ENCODE peak calls at places on chromosomes 3 and 15, in nine cellular contexts. D is uterus, M is osteocyte, J is B cell, E is dorsolateral prefrontal cortex, Q is cardiac fibroblast, L is Calu3, N is endothelial cell, C is omental fat pad. T is an unnamed sample.

GRCh38 chr3:23117856-23118255 is 85.3 kb upstream of the UBE2E2 start:
- DNase-seq in L (no peak), E (no peak), M (no peak), C (no peak), N (no peak), D (no peak), J (no peak), Q (no peak), T (no peak)

GRCh38 chr15:52379395-52380111 is 83.9 kb upstream of the MYO5C start:
- DNase-seq in M (no peak), E (no peak), D (no peak), Q (no peak), N (no peak), J (peak; percentile 13), L (no peak), C (no peak), T (no peak)

GRCh38 chr3:67045711-67046465 is 47.8 kb downstream of the KBTBD8 start:
- DNase-seq in N (no peak), C (no peak), D (no peak), J (peak; percentile 8), Q (no peak), L (no peak), E (no peak), M (no peak), T (no peak)

GRCh38 chr3:8903191-8903590 is 60.1 kb downstream of the RAD18 start:
- DNase-seq in L (no peak), Q (no peak), D (no peak), J (no peak), C (no peak), M (no peak), E (no peak), N (no peak), T (no peak)

GRCh38 chr15:53586815-53587214 is 172.6 kb downstream of the WDR72 start:
- DNase-seq in J (peak; percentile 1), L (peak; percentile 59), E (no peak), C (no peak), M (no peak), D (no peak), N (peak; percentile 85), Q (no peak), T (no peak)

GRCh38 chr15:86620113-86620512 is 540.4 kb downstream of the AGBL1 start:
- DNase-seq in E (no peak), L (no peak), M (no peak), Q (no peak), N (no peak), J (no peak), D (no peak), C (no peak), T (no peak)

GRCh38 chr15:96343529-96344072 is 13.1 kb downstream of the NR2F2 start:
- DNase-seq in J (no peak), D (no peak), E (no peak), Q (no peak), N (no peak), L (no peak), C (no peak), M (no peak), T (no peak)

GRCh38 chr3:23698652-23699313 is 107.0 kb upstream of the UBE2E1 start:
- DNase-seq in E (no peak), M (no peak), N (no peak), L (no peak), C (no peak), D (no peak), Q (no peak), J (no peak), T (no peak)

GRCh38 chr3:98326494-98326893 is 27.2 kb upstream of the OR5K4 start:
- DNase-seq in N (no peak), C (no peak), L (no peak), J (no peak), M (no peak), D (no peak), E (no peak), Q (no peak), T (no peak)

GRCh38 chr15:96947830-96948229 is 617.3 kb downstream of the NR2F2 start:
- DNase-seq in M (no peak), D (no peak), Q (no peak), N (peak; percentile 31), L (no peak), J (no peak), E (no peak), C (no peak), T (no peak)

DNA sequence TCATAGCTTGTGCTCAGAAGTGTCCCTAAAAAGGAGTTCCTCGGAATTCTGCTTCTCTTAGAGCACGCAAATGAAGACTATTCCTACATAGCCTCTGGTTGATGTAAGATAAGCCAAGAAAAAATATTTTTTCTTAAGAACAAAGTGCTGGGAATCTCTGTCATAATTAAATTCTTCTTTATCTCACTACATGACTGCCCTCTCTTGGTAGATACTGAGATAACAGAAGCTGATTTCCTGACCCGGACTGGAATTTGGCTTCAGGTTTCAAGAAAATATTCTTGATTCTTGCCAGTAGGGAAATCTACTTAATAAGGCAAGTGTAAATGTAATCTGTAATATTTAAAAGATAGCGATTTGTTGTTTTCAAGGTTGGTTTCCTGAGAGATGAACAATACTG is 31.3 kb upstream of the SETMAR start:
- DNase-seq in L (peak; percentile 6), E (no peak), Q (peak; percentile 23), C (no peak), J (peak; percentile 37), D (no peak), N (no peak), M (no peak), T (no peak)
- TF ChIP-seq CTCF in L (no peak), E (peak; percentile 68), Q (peak; percentile 33), C (no peak), J (peak; percentile 83), D (peak; percentile 33), N (peak; percentile 52), M (peak; percentile 59), T (peak; percentile 80)

DNA sequence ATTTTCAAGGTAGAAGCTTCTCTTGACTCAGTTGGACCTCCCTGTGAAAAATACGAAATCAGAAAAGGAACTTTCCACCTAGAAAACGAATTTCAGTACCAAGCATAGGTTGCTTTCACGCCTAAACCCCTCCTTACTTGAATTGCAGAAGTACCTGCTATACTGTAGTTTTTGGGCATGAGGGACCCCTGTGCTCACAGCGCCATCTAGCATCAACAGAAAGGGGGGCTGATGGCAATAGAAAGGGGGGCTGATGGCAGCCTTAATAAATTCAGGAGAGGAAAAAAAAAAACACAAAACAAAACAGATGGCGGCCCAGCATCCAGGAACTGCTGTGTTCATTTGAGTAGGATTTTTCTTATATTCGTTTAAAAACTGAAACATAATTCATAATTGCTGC is 96.7 kb downstream of the NPAP1 start:
- DNase-seq in L (no peak), N (no peak), D (no peak), J (no peak), M (no peak), Q (no peak), C (no peak), E (no peak), T (no peak)
- TF ChIP-seq CTCF in L (no peak), N (no peak), D (no peak), J (no peak), M (no peak), Q (no peak), C (no peak), E (no peak), T (no peak)

GRCh38 chr3:189726277-189726676 is 95.1 kb downstream of the TP63 start:
- DNase-seq in D (no peak), C (no peak), M (no peak), L (no peak), N (no peak), J (no peak), E (no peak), Q (no peak), T (no peak)

GRCh38 chr3:189724366-189724765 is 93.2 kb downstream of the TP63 start:
- DNase-seq in D (no peak), J (no peak), M (no peak), L (no peak), Q (peak; percentile 27), E (no peak), N (no peak), C (no peak), T (no peak)

GRCh38 chr3:189727898-189728297 is 96.7 kb downstream of the TP63 start:
- DNase-seq in Q (peak; percentile 73), C (no peak), J (no peak), E (no peak), D (no peak), M (no peak), L (no peak), N (no peak), T (no peak)

GRCh38 chr3:189728915-189729314 is 97.7 kb downstream of the TP63 start:
- DNase-seq in N (no peak), D (no peak), L (no peak), M (no peak), Q (no peak), C (no peak), E (no peak), J (no peak), T (no peak)

DNA sequence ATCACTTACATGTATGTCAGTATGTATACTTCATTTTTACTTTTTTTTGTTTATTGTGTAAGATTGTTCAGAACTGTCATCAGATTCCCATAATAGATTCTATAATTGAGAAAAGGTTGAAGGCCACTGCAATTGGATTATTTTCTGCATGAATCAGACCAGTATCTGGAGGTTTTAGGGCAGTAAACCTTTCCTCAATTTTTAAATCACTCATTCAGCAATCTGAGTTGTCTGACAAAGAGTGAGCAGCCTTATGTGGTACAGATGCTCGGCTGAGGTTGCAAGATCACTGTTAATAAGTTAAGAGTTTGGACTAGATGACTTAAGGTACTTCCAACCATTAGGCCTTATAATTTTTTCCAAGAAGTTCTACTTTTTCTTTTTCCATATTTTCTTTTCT is 96.0 kb downstream of the TP63 start:
- DNase-seq in M (no peak), D (no peak), J (no peak), L (no peak), C (no peak), E (no peak), Q (no peak), N (no peak), T (no peak)
- TF ChIP-seq CTCF in M (no peak), D (no peak), J (no peak), L (no peak), C (no peak), E (no peak), Q (no peak), N (no peak), T (no peak)

GRCh38 chr3:17407576-17407975 is 334.9 kb downstream of the TBC1D5 start:
- DNase-seq in L (no peak), N (no peak), E (no peak), M (no peak), J (no peak), C (no peak), Q (no peak), D (no peak), T (no peak)
- TF ChIP-seq CTCF in L (no peak), N (no peak), E (no peak), M (no peak), J (no peak), C (no peak), Q (no peak), D (no peak), T (no peak)

T was measured in D721Med.